ENCODE peak calls at places on chromosomes 2 and 18, in five cellular contexts. V, G, E, K and S are unnamed samples.

GRCh38 chr18:62486290-62486964 is 36.4 kb upstream of the ZCCHC2 start:
- DNase-seq in V (peak), G (peak), E (no peak), K (no peak), S (no peak)

GRCh38 chr2:32011566-32011960 is 755 bp upstream of the MEMO1 start:
- DNase-seq in V (no peak), G (no peak), E (no peak), K (no peak), S (no peak)

GRCh38 chr2:236606023-236606422 is 36.4 kb downstream of the ACKR3 start:
- DNase-seq in V (no peak), G (no peak), E (no peak), K (no peak), S (no peak)

GRCh38 chr2:95054016-95054415 is 28.5 kb downstream of the MAL start:
- DNase-seq in V (no peak), G (peak), E (no peak), K (no peak), S (no peak)

GRCh38 chr2:240591226-240591625 is 4.7 kb downstream of the CAPN10 start:
- DNase-seq in V (no peak), G (no peak), E (no peak), K (no peak), S (no peak)

GRCh38 chr18:79616651-79617518 is 62.7 kb upstream of the CTDP1 start:
- DNase-seq in V (no peak), G (no peak), E (no peak), K (no peak), S (no peak)

GRCh38 chr18:43484710-43485109 is 207.4 kb upstream of the SYT4 start:
- DNase-seq in V (no peak), G (no peak), E (no peak), K (no peak), S (no peak)

GRCh38 chr18:22666411-22666940 is 248.8 kb upstream of the CTAGE1 start:
- DNase-seq in V (no peak), G (no peak), E (no peak), K (no peak), S (no peak)

GRCh38 chr2:99421469-99421868 is 68.3 kb downstream of the REV1 start:
- DNase-seq in V (no peak), G (no peak), E (no peak), K (no peak), S (no peak)

GRCh38 chr2:99337931-99338580 is 867 bp downstream of the EIF5B start:
- DNase-seq in V (no peak), G (peak), E (no peak), K (no peak), S (no peak)

GRCh38 chr2:62705859-62706720 is 577 bp downstream of the EHBP1 start:
- DNase-seq in V (peak), G (peak), E (no peak), K (peak), S (peak)

GRCh38 chr2:120395686-120396518 is 50.0 kb downstream of the INHBB start:
- DNase-seq in V (peak), G (peak), E (no peak), K (peak), S (no peak)

GRCh38 chr2:166494140-166494544 is at the start of gene SCN7A:
- DNase-seq in V (no peak), G (peak), E (no peak), K (peak), S (peak)

GRCh38 chr18:11676867-11677266 is 12.2 kb upstream of the GNAL start:
- DNase-seq in V (no peak), G (no peak), E (no peak), K (no peak), S (no peak)

GRCh38 chr18:37299471-37300304 is 265.9 kb downstream of the CELF4 start:
- DNase-seq in V (peak), G (peak), E (no peak), K (peak), S (peak)

GRCh38 chr18:50183556-50183955 is 11.4 kb downstream of the MYO5B start:
- DNase-seq in V (no peak), G (peak), E (no peak), K (no peak), S (no peak)

GRCh38 chr18:57154389-57154788 is 7.5 kb downstream of the BOD1L2 start:
- DNase-seq in V (no peak), G (peak), E (no peak), K (no peak), S (no peak)

GRCh38 chr2:205650450-205650849 is 31.9 kb upstream of the NRP2 start:
- DNase-seq in V (no peak), G (peak), E (no peak), K (no peak), S (no peak)

GRCh38 chr2:58606799-58607198 is 365.7 kb upstream of the FANCL start:
- DNase-seq in V (no peak), G (peak), E (no peak), K (no peak), S (no peak)

GRCh38 chr2:241852116-241852980 is 6.3 kb downstream of the PDCD1 start:
- DNase-seq in V (no peak), G (no peak), E (no peak), K (no peak), S (no peak)

GRCh38 chr2:146661494-146662096 is 1183.2 kb upstream of the ACVR2A start:
- DNase-seq in V (peak), G (peak), E (no peak), K (peak), S (no peak)

GRCh38 chr2:241216211-241216761 is 27.8 kb downstream of the ANO7 start:
- DNase-seq in V (no peak), G (no peak), E (no peak), K (no peak), S (no peak)

GRCh38 chr2:130336877-130337734 is 5.6 kb upstream of the IMP4 start:
- DNase-seq in V (peak), G (peak), E (no peak), K (peak), S (peak)

GRCh38 chr2:200614249-200614648 is 28.4 kb downstream of the AOX1 start:
- DNase-seq in V (no peak), G (no peak), E (no peak), K (no peak), S (no peak)

GRCh38 chr2:122960727-122961641 is 1064.1 kb upstream of the CNTNAP5 start:
- DNase-seq in V (peak), G (peak), E (no peak), K (no peak), S (no peak)

GRCh38 chr2:241047253-241048010 is 49.0 kb downstream of the SNED1 start:
- DNase-seq in V (no peak), G (no peak), E (no peak), K (no peak), S (no peak)

GRCh38 chr2:155982111-155982510 is 350.4 kb downstream of the NR4A2 start:
- DNase-seq in V (no peak), G (no peak), E (no peak), K (no peak), S (no peak)

GRCh38 chr2:17643031-17643615 is 102.6 kb downstream of the VSNL1 start:
- DNase-seq in V (no peak), G (no peak), E (no peak), K (no peak), S (peak)

GRCh38 chr2:30339071-30339470 is 107.7 kb downstream of the LBH start:
- DNase-seq in V (no peak), G (no peak), E (no peak), K (no peak), S (no peak)

GRCh38 chr2:144500567-144500966 is 19.4 kb downstream of the ZEB2 start:
- DNase-seq in V (no peak), G (no peak), E (no peak), K (no peak), S (no peak)

GRCh38 chr2:74979844-74980243 is 21.4 kb downstream of the POLE4 start:
- DNase-seq in V (no peak), G (no peak), E (no peak), K (no peak), S (no peak)

GRCh38 chr2:26002617-26003310 is 20.5 kb upstream of the KIF3C start:
- DNase-seq in V (no peak), G (no peak), E (no peak), K (no peak), S (no peak)

GRCh38 chr2:192159764-192160163 is 35.0 kb downstream of the TMEFF2 start:
- DNase-seq in V (no peak), G (peak), E (no peak), K (no peak), S (no peak)

GRCh38 chr2:230900336-230900995 is 24.6 kb downstream of the GPR55 start:
- DNase-seq in V (no peak), G (no peak), E (no peak), K (no peak), S (no peak)